ENCODE peak calls at places on chromosomes 7 and 10, in four cellular contexts. One of them, this sample, is unnamed.

GRCh38 chr10:92173996-92174395 is 116.9 kb downstream of the CPEB3 start:
- DNase-seq in astrocyte: no peak
- DNase-seq in A549: no peak
- DNase-seq in BJ: no peak
- DNase-seq in this sample: no peak

GRCh38 chr10:80187465-80188409 is 17.6 kb downstream of the ANXA11 start:
- DNase-seq in astrocyte: no peak
- DNase-seq in A549: no peak
- DNase-seq in BJ: no peak
- DNase-seq in this sample: no peak

GRCh38 chr7:150629347-150629746 is 2.8 kb downstream of the GIMAP6 start:
- DNase-seq in astrocyte: no peak
- DNase-seq in A549: no peak
- DNase-seq in BJ: no peak
- DNase-seq in this sample: no peak

GRCh38 chr7:2698581-2699288 is 10.7 kb downstream of the AMZ1 start:
- DNase-seq in astrocyte: no peak
- DNase-seq in A549: no peak
- DNase-seq in BJ: no peak
- DNase-seq in this sample: no peak

GRCh38 chr7:155969192-155969929 is 157.1 kb upstream of the SHH start:
- DNase-seq in astrocyte: no peak
- DNase-seq in A549: no peak
- DNase-seq in BJ: no peak
- DNase-seq in this sample: no peak

GRCh38 chr7:19971941-19972340 is 198.5 kb upstream of the TMEM196 start:
- DNase-seq in astrocyte: peak
- DNase-seq in A549: no peak
- DNase-seq in BJ: no peak
- DNase-seq in this sample: no peak

GRCh38 chr10:12663863-12664262 is 314.5 kb downstream of the CAMK1D start:
- DNase-seq in astrocyte: no peak
- DNase-seq in A549: no peak
- DNase-seq in BJ: no peak
- DNase-seq in this sample: peak

GRCh38 chr7:100431286-100431735 is 1.7 kb downstream of the MEPCE start:
- DNase-seq in astrocyte: no peak
- DNase-seq in A549: no peak
- DNase-seq in BJ: no peak
- DNase-seq in this sample: no peak

GRCh38 chr7:53541467-53541866 is 506.0 kb downstream of the POM121L12 start:
- DNase-seq in astrocyte: no peak
- DNase-seq in A549: no peak
- DNase-seq in BJ: no peak
- DNase-seq in this sample: no peak

GRCh38 chr10:96402417-96403305 is 43.9 kb upstream of the OPALIN start:
- DNase-seq in astrocyte: no peak
- DNase-seq in A549: no peak
- DNase-seq in BJ: no peak
- DNase-seq in this sample: no peak

GRCh38 chr7:37705976-37706375 is 22.4 kb downstream of the GPR141 start:
- DNase-seq in astrocyte: no peak
- DNase-seq in A549: no peak
- DNase-seq in BJ: no peak
- DNase-seq in this sample: no peak

GRCh38 chr10:113273877-113274829 is 278.7 kb upstream of the HABP2 start:
- DNase-seq in astrocyte: peak
- DNase-seq in A549: no peak
- DNase-seq in BJ: peak
- DNase-seq in this sample: no peak

GRCh38 chr7:5598769-5599371 is 175.2 kb upstream of the TNRC18 start:
- DNase-seq in astrocyte: no peak
- DNase-seq in A549: peak
- DNase-seq in BJ: no peak
- DNase-seq in this sample: no peak

GRCh38 chr10:55058800-55059199 is 257.8 kb upstream of the PCDH15 start:
- DNase-seq in astrocyte: no peak
- DNase-seq in A549: no peak
- DNase-seq in BJ: no peak
- DNase-seq in this sample: no peak

GRCh38 chr7:29479606-29480200 is 83.9 kb upstream of the PRR15 start:
- DNase-seq in astrocyte: no peak
- DNase-seq in A549: no peak
- DNase-seq in BJ: no peak
- DNase-seq in this sample: no peak

GRCh38 chr7:123682690-123683089 is 27.0 kb downstream of the LMOD2 start:
- DNase-seq in astrocyte: peak
- DNase-seq in A549: peak
- DNase-seq in BJ: peak
- DNase-seq in this sample: peak

GRCh38 chr10:47166405-47166777 is 133.6 kb upstream of the GDF10 start:
- DNase-seq in astrocyte: no peak
- DNase-seq in A549: no peak
- DNase-seq in BJ: no peak
- DNase-seq in this sample: no peak

GRCh38 chr10:97116534-97117162 is 69.1 kb downstream of the SLIT1 start:
- DNase-seq in astrocyte: no peak
- DNase-seq in A549: no peak
- DNase-seq in BJ: no peak
- DNase-seq in this sample: no peak

GRCh38 chr7:45595809-45596664 is 21.9 kb downstream of the ADCY1 start:
- DNase-seq in astrocyte: no peak
- DNase-seq in A549: no peak
- DNase-seq in BJ: no peak
- DNase-seq in this sample: no peak

GRCh38 chr10:112755446-112756117 is 194.5 kb upstream of the TCF7L2 start:
- DNase-seq in astrocyte: no peak
- DNase-seq in A549: no peak
- DNase-seq in BJ: no peak
- DNase-seq in this sample: no peak

GRCh38 chr7:129489491-129489890 is 12.8 kb upstream of the SMKR1 start:
- DNase-seq in astrocyte: peak
- DNase-seq in A549: no peak
- DNase-seq in BJ: peak
- DNase-seq in this sample: no peak

GRCh38 chr10:42954776-42955492 is 121.9 kb upstream of the RET start:
- DNase-seq in astrocyte: no peak
- DNase-seq in A549: no peak
- DNase-seq in BJ: no peak
- DNase-seq in this sample: no peak

GRCh38 chr10:126042354-126042753 is 146.0 kb downstream of the FANK1 start:
- DNase-seq in astrocyte: no peak
- DNase-seq in A549: no peak
- DNase-seq in BJ: no peak
- DNase-seq in this sample: peak

GRCh38 chr7:19665399-19666008 is 43.3 kb downstream of the POLR1F start:
- DNase-seq in astrocyte: peak
- DNase-seq in A549: peak
- DNase-seq in BJ: no peak
- DNase-seq in this sample: peak

GRCh38 chr7:140680886-140681285 is 8.1 kb downstream of the ADCK2 start:
- DNase-seq in astrocyte: no peak
- DNase-seq in A549: no peak
- DNase-seq in BJ: no peak
- DNase-seq in this sample: no peak

GRCh38 chr7:70313251-70313650 is 715.0 kb downstream of the AUTS2 start:
- DNase-seq in astrocyte: no peak
- DNase-seq in A549: no peak
- DNase-seq in BJ: no peak
- DNase-seq in this sample: no peak

GRCh38 chr10:1677307-1677939 is 59.9 kb downstream of the ADARB2 start:
- DNase-seq in astrocyte: no peak
- DNase-seq in A549: no peak
- DNase-seq in BJ: no peak
- DNase-seq in this sample: no peak

GRCh38 chr7:131074043-131074442 is 253.6 kb upstream of the MKLN1 start:
- DNase-seq in astrocyte: no peak
- DNase-seq in A549: no peak
- DNase-seq in BJ: no peak
- DNase-seq in this sample: no peak

GRCh38 chr10:6494934-6495592 is 85.0 kb downstream of the PRKCQ start:
- DNase-seq in astrocyte: no peak
- DNase-seq in A549: no peak
- DNase-seq in BJ: no peak
- DNase-seq in this sample: no peak

GRCh38 chr10:92993671-92994304 is 66.8 kb upstream of the CYP26C1 start:
- DNase-seq in astrocyte: no peak
- DNase-seq in A549: no peak
- DNase-seq in BJ: no peak
- DNase-seq in this sample: no peak

GRCh38 chr7:15822123-15822495 is 135.6 kb upstream of the MEOX2 start:
- DNase-seq in astrocyte: no peak
- DNase-seq in A549: no peak
- DNase-seq in BJ: no peak
- DNase-seq in this sample: no peak

GRCh38 chr10:129915526-129916378 is 48.3 kb downstream of the EBF3 start:
- DNase-seq in astrocyte: no peak
- DNase-seq in A549: no peak
- DNase-seq in BJ: no peak
- DNase-seq in this sample: no peak

GRCh38 chr7:114218283-114218682 is 196.3 kb upstream of the FOXP2 start:
- DNase-seq in astrocyte: no peak
- DNase-seq in A549: no peak
- DNase-seq in BJ: no peak
- DNase-seq in this sample: no peak

GRCh38 chr7:114214454-114214853 is 200.2 kb upstream of the FOXP2 start:
- DNase-seq in astrocyte: no peak
- DNase-seq in A549: no peak
- DNase-seq in BJ: no peak
- DNase-seq in this sample: no peak

GRCh38 chr7:114212753-114213439 is 201.7 kb upstream of the FOXP2 start:
- DNase-seq in astrocyte: peak
- DNase-seq in A549: no peak
- DNase-seq in BJ: no peak
- DNase-seq in this sample: peak

GRCh38 chr7:114217026-114217425 is 197.6 kb upstream of the FOXP2 start:
- DNase-seq in astrocyte: no peak
- DNase-seq in A549: no peak
- DNase-seq in BJ: no peak
- DNase-seq in this sample: peak
- TF ChIP-seq CTCF in astrocyte: no peak
- TF ChIP-seq CTCF in A549: no peak
- TF ChIP-seq CTCF in BJ: no peak
- TF ChIP-seq CTCF in this sample: no peak

GRCh38 chr10:76784076-76784475 is 853.5 kb downstream of the KCNMA1 start:
- DNase-seq in astrocyte: no peak
- DNase-seq in A549: no peak
- DNase-seq in BJ: no peak
- DNase-seq in this sample: no peak

GRCh38 chr10:76774987-76775603 is 862.5 kb downstream of the KCNMA1 start:
- DNase-seq in astrocyte: no peak
- DNase-seq in A549: no peak
- DNase-seq in BJ: no peak
- DNase-seq in this sample: no peak

GRCh38 chr10:76779821-76780281 is 857.8 kb downstream of the KCNMA1 start:
- DNase-seq in astrocyte: no peak
- DNase-seq in A549: no peak
- DNase-seq in BJ: peak
- DNase-seq in this sample: no peak

GRCh38 chr10:76779163-76779820 is 858.3 kb downstream of the KCNMA1 start:
- DNase-seq in astrocyte: peak
- DNase-seq in A549: no peak
- DNase-seq in BJ: peak
- DNase-seq in this sample: peak
- H3K4me3 ChIP-seq in astrocyte: no peak
- H3K4me3 ChIP-seq in A549: no peak
- H3K4me3 ChIP-seq in BJ: no peak
- H3K4me3 ChIP-seq in this sample: no peak

DNA sequence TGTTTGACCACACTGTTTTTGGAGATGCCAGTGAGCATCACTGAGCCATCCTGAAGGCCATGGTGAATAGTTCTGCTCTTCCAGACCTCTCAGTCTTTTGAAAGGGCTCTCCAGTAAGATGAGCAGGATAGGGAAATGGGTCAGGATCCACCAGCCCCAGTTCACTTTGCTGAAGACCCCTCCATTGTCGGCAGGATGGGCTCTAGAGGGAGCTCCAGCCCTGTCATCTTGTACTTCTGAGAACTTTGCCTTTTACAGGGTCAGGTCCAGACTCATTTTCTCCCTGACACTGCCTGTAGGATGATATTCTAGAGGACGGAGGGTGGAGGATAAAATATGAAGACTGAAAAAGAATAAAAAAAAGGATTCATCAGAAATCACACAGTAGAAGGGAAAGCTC is 13.1 kb downstream of the LHFPL3 start:
- DNase-seq in astrocyte: no peak
- DNase-seq in A549: peak
- DNase-seq in BJ: no peak
- DNase-seq in this sample: no peak
- TF ChIP-seq CTCF in astrocyte: no peak
- TF ChIP-seq CTCF in A549: no peak
- TF ChIP-seq CTCF in BJ: no peak
- TF ChIP-seq CTCF in this sample: no peak

DNA sequence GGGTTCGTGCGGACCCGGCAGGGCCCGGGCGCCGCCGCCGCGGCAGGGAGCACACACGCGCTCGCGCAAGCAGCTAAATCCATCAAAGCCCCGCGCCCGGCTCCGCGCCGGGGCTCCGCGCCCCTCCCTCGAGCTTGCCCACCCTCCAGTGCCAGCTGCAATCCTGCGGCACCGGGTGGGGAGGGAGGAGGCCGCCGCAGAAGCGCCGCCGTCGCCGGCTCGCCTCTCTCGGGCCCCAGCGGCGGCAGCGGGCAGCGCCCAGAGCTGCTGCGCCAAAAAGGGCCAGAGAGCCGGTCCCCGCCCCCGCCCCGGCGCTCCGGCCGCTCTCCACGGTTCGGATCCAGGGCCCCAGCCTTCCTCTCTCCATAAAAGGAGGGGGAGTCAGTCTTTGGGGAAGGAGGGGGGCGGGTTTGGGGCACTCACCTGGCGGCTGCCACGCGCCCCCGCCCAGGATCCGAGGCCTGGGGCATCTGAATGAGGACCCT is 370 bp upstream of the PDGFA start:
- DNase-seq in astrocyte: peak
- DNase-seq in A549: peak
- DNase-seq in BJ: no peak
- DNase-seq in this sample: no peak
- H3K4me3 ChIP-seq in astrocyte: peak
- H3K4me3 ChIP-seq in A549: peak
- H3K4me3 ChIP-seq in BJ: peak
- H3K4me3 ChIP-seq in this sample: peak

GRCh38 chr10:29243750-29244149 is 45.1 kb upstream of the LYZL1 start:
- DNase-seq in astrocyte: no peak
- DNase-seq in A549: peak
- DNase-seq in BJ: no peak
- DNase-seq in this sample: peak
- TF ChIP-seq CTCF in astrocyte: peak
- TF ChIP-seq CTCF in A549: peak
- TF ChIP-seq CTCF in BJ: peak
- TF ChIP-seq CTCF in this sample: peak